ENCODE peak calls at places on chromosomes 1 and 21, in four cellular contexts. G is left colon, S is mesenchymal stem cell, K is heart left ventricle. D is an unnamed sample.

GRCh38 chr1:119327066-119327435 is 41.5 kb upstream of the HAO2 start:
- DNase-seq in K (no peak), S (peak; percentile 10), G (no peak), D (peak; percentile 7)

GRCh38 chr21:37463083-37463780 is 96.7 kb downstream of the DYRK1A start:
- DNase-seq in S (peak; percentile 83), G (no peak), K (no peak), D (peak; percentile 69)

GRCh38 chr1:94235189-94236020 is 2.0 kb downstream of the ARHGAP29 start:
- DNase-seq in S (no peak), G (no peak), K (no peak), D (no peak)

GRCh38 chr1:224211262-224211962 is 28.4 kb downstream of the DEGS1 start:
- DNase-seq in S (peak; percentile 45), K (no peak), G (peak; percentile 50), D (peak; percentile 69)

GRCh38 chr1:58618303-58618702 is 41.3 kb upstream of the TACSTD2 start:
- DNase-seq in S (peak; percentile 94), G (no peak), K (peak; percentile 28), D (peak; percentile 100)

GRCh38 chr1:38475624-38476005 is 384.0 kb downstream of the RRAGC start:
- DNase-seq in S (no peak), K (no peak), G (no peak), D (no peak)

GRCh38 chr1:53616511-53616910 is 122.5 kb downstream of the GLIS1 start:
- DNase-seq in G (no peak), K (no peak), S (no peak), D (no peak)

GRCh38 chr1:42957229-42957879 is 1.3 kb downstream of the SLC2A1 start:
- DNase-seq in G (peak; percentile 68), S (no peak), K (no peak), D (no peak)

GRCh38 chr1:232421143-232421796 is 208.7 kb downstream of the SIPA1L2 start:
- DNase-seq in G (no peak), K (no peak), S (no peak), D (no peak)

GRCh38 chr1:182595641-182596240 is 6.7 kb upstream of the RNASEL start:
- DNase-seq in G (peak; percentile 75), S (peak; percentile 69), K (peak; percentile 68), D (peak; percentile 66)

GRCh38 chr1:42176902-42177519 is 12.5 kb upstream of the GUCA2A start:
- DNase-seq in K (peak; percentile 25), G (no peak), S (peak; percentile 47), D (peak; percentile 70)

GRCh38 chr1:201763439-201764140 is 65.4 kb upstream of the IPO9 start:
- DNase-seq in G (no peak), K (no peak), S (no peak), D (no peak)

GRCh38 chr1:33396188-33397124 is 34.4 kb downstream of the PHC2 start:
- DNase-seq in S (peak; percentile 51), G (no peak), K (no peak), D (no peak)

GRCh38 chr1:45887156-45887842 is 83.9 kb downstream of the MAST2 start:
- DNase-seq in K (no peak), S (no peak), G (no peak), D (no peak)

GRCh38 chr1:231836227-231836893 is 209.8 kb downstream of the DISC1 start:
- DNase-seq in G (no peak), K (no peak), S (no peak), D (peak; percentile 17)

GRCh38 chr21:45623436-45623835 is 20.1 kb upstream of the PCBP3 start:
- DNase-seq in K (no peak), G (no peak), S (no peak), D (no peak)